ENCODE peak calls at places on chromosomes 16 and 17, in seven cellular contexts. D is CD4-positive, CD25-positive, alpha-beta regulatory T cell; C is lower lobe of right lung; X is ovary; H is suprapubic skin; B is hepatocyte; K is neuronal stem cell. P is an unnamed sample.
A peak's percentile ranks its signal among the peaks of the same experiment; 100 is the strongest.

GRCh38 chr17:9959377-9959981 is 54.4 kb upstream of the RCVRN start:
- DNase-seq in D (no peak), H (no peak), C (no peak), B (peak; percentile 66), K (peak; percentile 67), X (peak; percentile 60), P (peak; percentile 21)

GRCh38 chr17:65173284-65173793 is 36.2 kb downstream of the RGS9 start:
- DNase-seq in C (no peak), D (no peak), H (no peak), X (no peak), K (no peak), B (peak; percentile 63), P (peak; percentile 97)

GRCh38 chr16:3787924-3788661 is 70.8 kb upstream of the TRAP1 start:
- DNase-seq in K (no peak), H (peak; percentile 50), C (no peak), B (no peak), D (no peak), X (no peak), P (no peak)

GRCh38 chr17:80743181-80743771 is 198.6 kb downstream of the RPTOR start:
- DNase-seq in D (no peak), H (no peak), X (no peak), K (no peak), B (no peak), C (no peak), P (no peak)

GRCh38 chr17:21304091-21304490 is 19.6 kb downstream of the MAP2K3 start:
- DNase-seq in B (peak; percentile 11), D (no peak), X (peak; percentile 15), H (peak; percentile 80), C (peak; percentile 46), K (no peak), P (no peak)

GRCh38 chr17:31609331-31609730 is 217.9 kb downstream of the RAB11FIP4 start:
- DNase-seq in X (no peak), B (no peak), H (no peak), D (no peak), C (no peak), K (no peak), P (no peak)

GRCh38 chr17:79619196-79619595 is 8.3 kb upstream of the RBFOX3 start:
- DNase-seq in H (no peak), C (peak; percentile 11), X (peak; percentile 5), K (no peak), D (no peak), B (no peak), P (no peak)

GRCh38 chr17:78529871-78530670 is 47.1 kb downstream of the DNAH17 start:
- DNase-seq in C (peak; percentile 85), H (no peak), D (no peak), K (no peak), B (no peak), X (no peak), P (no peak)

GRCh38 chr17:59671386-59671785 is 35.8 kb downstream of the PTRH2 start:
- DNase-seq in H (no peak), X (no peak), D (no peak), C (no peak), K (no peak), B (no peak), P (no peak)

GRCh38 chr17:4364622-4365041 is 1.8 kb downstream of the UBE2G1 start:
- DNase-seq in D (no peak), C (no peak), X (peak; percentile 20), K (no peak), B (no peak), H (peak; percentile 74), P (no peak)

GRCh38 chr16:69936751-69937211 is 14.4 kb upstream of the CLEC18A start:
- DNase-seq in D (no peak), B (no peak), X (no peak), H (peak; percentile 72), C (peak; percentile 32), K (no peak), P (no peak)

GRCh38 chr17:47704116-47704515 is 10.2 kb downstream of the TBKBP1 start:
- DNase-seq in B (no peak), K (no peak), X (no peak), H (no peak), D (no peak), C (peak; percentile 77), P (no peak)

GRCh38 chr16:51427081-51427480 is 276.0 kb upstream of the SALL1 start:
- DNase-seq in K (no peak), H (no peak), D (no peak), C (no peak), X (no peak), B (no peak), P (no peak)

GRCh38 chr16:73126453-73126853 is 78.5 kb upstream of the ZFHX3 start:
- DNase-seq in K (no peak), D (no peak), B (peak; percentile 60), C (no peak), X (peak; percentile 35), H (no peak), P (no peak)

GRCh38 chr17:16969931-16970906 is 1.7 kb downstream of the TNFRSF13B start:
- DNase-seq in D (no peak), C (no peak), K (no peak), B (no peak), H (peak; percentile 53), X (no peak), P (peak; percentile 97)

GRCh38 chr16:55900616-55901393 is 25.6 kb upstream of the CES5A start:
- DNase-seq in K (no peak), B (no peak), D (no peak), X (no peak), H (no peak), C (no peak), P (no peak)

GRCh38 chr17:33322063-33322462 is 29.0 kb upstream of the ASIC2 start:
- DNase-seq in D (no peak), C (no peak), K (no peak), B (no peak), X (no peak), H (no peak), P (no peak)

DNA sequence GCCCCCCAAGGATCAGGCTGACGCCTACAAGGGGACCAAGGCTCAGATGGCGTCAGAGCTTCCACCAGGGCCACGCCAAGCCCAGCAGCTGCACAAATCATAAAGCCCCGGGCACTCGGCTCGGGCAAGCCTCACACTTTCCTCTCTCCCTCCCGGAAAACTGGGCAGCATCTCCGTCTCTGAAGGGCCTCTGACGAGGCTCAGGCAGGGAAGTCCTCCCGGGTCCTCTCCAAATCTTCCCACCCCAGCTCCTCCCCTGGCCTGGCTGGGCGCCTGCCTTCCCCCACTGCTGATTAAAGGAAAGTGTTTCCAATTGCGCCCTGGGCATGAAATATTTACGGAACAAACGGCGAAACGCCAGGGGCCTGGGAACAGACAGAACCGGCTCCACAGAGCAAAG is 38.5 kb downstream of the PIEZO1 start:
- DNase-seq in B (no peak), C (no peak), D (no peak), K (no peak), H (no peak), X (peak; percentile 70), P (no peak)
- H3K4me3 ChIP-seq in B (no peak overlapping the region), C (no peak overlapping the region), D (no peak overlapping the region), K (no peak overlapping the region), H (no peak overlapping the region), X (no peak overlapping the region), P (no peak overlapping the region)

GRCh38 chr16:87207965-87208364 is 109.2 kb downstream of the C16orf95 start:
- DNase-seq in X (no peak), H (no peak), B (no peak), K (no peak), C (no peak), D (no peak), P (no peak)
- H3K4me3 ChIP-seq in X (no peak overlapping the region), H (no peak overlapping the region), B (no peak overlapping the region), K (no peak overlapping the region), C (no peak overlapping the region), D (no peak overlapping the region), P (no peak overlapping the region)

DNA sequence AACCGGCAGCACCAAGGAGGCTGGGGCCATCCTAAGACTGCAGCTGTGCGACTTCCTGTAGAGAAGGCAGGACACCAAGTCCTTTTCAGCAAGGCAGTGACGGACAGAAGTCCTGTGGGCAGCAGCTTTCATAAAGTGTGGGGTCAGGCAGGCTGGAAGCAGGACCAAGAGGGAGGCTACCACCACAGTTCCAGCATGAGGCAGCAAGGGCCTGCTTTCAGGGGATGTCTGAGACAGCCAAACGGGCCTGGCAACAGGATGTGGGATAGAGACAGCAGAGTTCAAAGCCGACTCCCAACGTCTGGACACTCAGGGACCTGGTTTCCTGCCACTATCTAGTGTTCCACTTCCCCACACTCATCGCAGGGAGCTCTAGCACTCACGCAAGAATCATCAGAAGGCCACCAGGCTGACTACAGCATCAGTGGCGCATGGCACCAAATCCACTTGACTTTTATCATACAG is 5.3 kb downstream of the USP7 start:
- DNase-seq in K (no peak), H (no peak), C (no peak), B (no peak), D (no peak), X (no peak), P (peak; percentile 70)
- H3K4me3 ChIP-seq in K (no peak overlapping the region), H (no peak overlapping the region), C (peak overlapping the region; percentile 7), B (no peak overlapping the region), D (peak overlapping the region; percentile 73), X (no peak overlapping the region), P (peak overlapping the region; percentile 35)

GRCh38 chr16:19804538-19805323 is 79.9 kb downstream of the GPRC5B start:
- DNase-seq in D (no peak), K (no peak), X (peak; percentile 48), C (peak; percentile 71), B (no peak), H (peak; percentile 83), P (peak; percentile 68)
- H3K4me3 ChIP-seq in D (peak overlapping the region; percentile 34), K (no peak overlapping the region), X (no peak overlapping the region), C (no peak overlapping the region), B (no peak overlapping the region), H (no peak overlapping the region), P (no peak overlapping the region)

GRCh38 chr17:45311406-45311761 is 5.4 kb downstream of the MAP3K14 start:
- DNase-seq in D (no peak), K (no peak), B (no peak), H (no peak), X (no peak), C (no peak), P (no peak)
- H3K4me3 ChIP-seq in D (peak overlapping the region; percentile 95), K (no peak overlapping the region), B (no peak overlapping the region), H (peak overlapping the region; percentile 35), X (no peak overlapping the region), C (peak overlapping the region; percentile 37), P (no peak overlapping the region)